ENCODE peak calls at places on chromosomes 6 and 20, in seven cellular contexts. One of them, this sample, is unnamed.

GRCh38 chr20:47847882-47848485 is 62.7 kb upstream of the SULF2 start:
- DNase-seq in activated T-cell treated with anti-CD3 and anti-CD28 coated beads for 4 hours: peak
- DNase-seq in T-helper 17 cell: no peak
- DNase-seq in WERI-Rb-1: no peak
- DNase-seq in CD8-positive, alpha-beta memory T cell: no peak
- DNase-seq in T follicular helper cell: no peak
- DNase-seq in omental fat pad: no peak
- DNase-seq in this sample: peak

GRCh38 chr20:58150772-58151171 is 77.7 kb downstream of the ANKRD60 start:
- DNase-seq in activated T-cell treated with anti-CD3 and anti-CD28 coated beads for 4 hours: no peak
- DNase-seq in T-helper 17 cell: no peak
- DNase-seq in T follicular helper cell: no peak
- DNase-seq in omental fat pad: no peak
- DNase-seq in CD8-positive, alpha-beta memory T cell: no peak
- DNase-seq in WERI-Rb-1: no peak
- DNase-seq in this sample: no peak

GRCh38 chr6:128493877-128494276 is 26.5 kb downstream of the PTPRK start:
- DNase-seq in T-helper 17 cell: no peak
- DNase-seq in CD8-positive, alpha-beta memory T cell: no peak
- DNase-seq in activated T-cell treated with anti-CD3 and anti-CD28 coated beads for 4 hours: no peak
- DNase-seq in WERI-Rb-1: no peak
- DNase-seq in T follicular helper cell: no peak
- DNase-seq in omental fat pad: no peak
- DNase-seq in this sample: no peak

GRCh38 chr6:165847407-165848098 is 184.5 kb upstream of the PDE10A start:
- DNase-seq in WERI-Rb-1: no peak
- DNase-seq in T follicular helper cell: no peak
- DNase-seq in omental fat pad: no peak
- DNase-seq in CD8-positive, alpha-beta memory T cell: no peak
- DNase-seq in T-helper 17 cell: no peak
- DNase-seq in activated T-cell treated with anti-CD3 and anti-CD28 coated beads for 4 hours: no peak
- DNase-seq in this sample: no peak

GRCh38 chr20:50931048-50931305 is 260 bp downstream of the ADNP start:
- DNase-seq in T follicular helper cell: peak
- DNase-seq in T-helper 17 cell: peak
- DNase-seq in WERI-Rb-1: no peak
- DNase-seq in activated T-cell treated with anti-CD3 and anti-CD28 coated beads for 4 hours: no peak
- DNase-seq in CD8-positive, alpha-beta memory T cell: no peak
- DNase-seq in omental fat pad: no peak
- DNase-seq in this sample: no peak

GRCh38 chr6:112308476-112308875 is 38.7 kb upstream of the RFPL4B start:
- DNase-seq in T-helper 17 cell: no peak
- DNase-seq in T follicular helper cell: no peak
- DNase-seq in WERI-Rb-1: no peak
- DNase-seq in CD8-positive, alpha-beta memory T cell: no peak
- DNase-seq in omental fat pad: no peak
- DNase-seq in activated T-cell treated with anti-CD3 and anti-CD28 coated beads for 4 hours: no peak
- DNase-seq in this sample: no peak

GRCh38 chr6:113842165-113842564 is 15.0 kb upstream of the MARCKS start:
- DNase-seq in T-helper 17 cell: no peak
- DNase-seq in T follicular helper cell: no peak
- DNase-seq in CD8-positive, alpha-beta memory T cell: no peak
- DNase-seq in activated T-cell treated with anti-CD3 and anti-CD28 coated beads for 4 hours: no peak
- DNase-seq in omental fat pad: no peak
- DNase-seq in WERI-Rb-1: no peak
- DNase-seq in this sample: no peak

GRCh38 chr6:18122128-18123093 is at the start of gene NHLRC1:
- DNase-seq in activated T-cell treated with anti-CD3 and anti-CD28 coated beads for 4 hours: peak
- DNase-seq in CD8-positive, alpha-beta memory T cell: peak
- DNase-seq in WERI-Rb-1: peak
- DNase-seq in omental fat pad: peak
- DNase-seq in T-helper 17 cell: peak
- DNase-seq in T follicular helper cell: peak
- DNase-seq in this sample: peak

GRCh38 chr6:29964904-29965872 is 22.9 kb downstream of the HLA-A start:
- DNase-seq in T-helper 17 cell: peak
- DNase-seq in activated T-cell treated with anti-CD3 and anti-CD28 coated beads for 4 hours: peak
- DNase-seq in omental fat pad: no peak
- DNase-seq in WERI-Rb-1: peak
- DNase-seq in CD8-positive, alpha-beta memory T cell: peak
- DNase-seq in T follicular helper cell: peak
- DNase-seq in this sample: peak

GRCh38 chr20:58574014-58574413 is 58.8 kb upstream of the APCDD1L start:
- DNase-seq in CD8-positive, alpha-beta memory T cell: no peak
- DNase-seq in omental fat pad: no peak
- DNase-seq in WERI-Rb-1: no peak
- DNase-seq in T follicular helper cell: no peak
- DNase-seq in T-helper 17 cell: no peak
- DNase-seq in activated T-cell treated with anti-CD3 and anti-CD28 coated beads for 4 hours: no peak
- DNase-seq in this sample: no peak

GRCh38 chr6:133888931-133889556 is at the start of gene TCF21:
- DNase-seq in CD8-positive, alpha-beta memory T cell: no peak
- DNase-seq in T follicular helper cell: no peak
- DNase-seq in activated T-cell treated with anti-CD3 and anti-CD28 coated beads for 4 hours: no peak
- DNase-seq in omental fat pad: no peak
- DNase-seq in T-helper 17 cell: no peak
- DNase-seq in WERI-Rb-1: no peak
- DNase-seq in this sample: no peak

GRCh38 chr6:31702421-31702818 is 704 bp downstream of the ABHD16A start:
- DNase-seq in WERI-Rb-1: no peak
- DNase-seq in T-helper 17 cell: no peak
- DNase-seq in T follicular helper cell: no peak
- DNase-seq in omental fat pad: no peak
- DNase-seq in activated T-cell treated with anti-CD3 and anti-CD28 coated beads for 4 hours: peak
- DNase-seq in CD8-positive, alpha-beta memory T cell: no peak
- DNase-seq in this sample: peak

GRCh38 chr6:167702241-167702827 is 124.4 kb upstream of the AFDN start:
- DNase-seq in T follicular helper cell: no peak
- DNase-seq in CD8-positive, alpha-beta memory T cell: no peak
- DNase-seq in T-helper 17 cell: no peak
- DNase-seq in activated T-cell treated with anti-CD3 and anti-CD28 coated beads for 4 hours: no peak
- DNase-seq in omental fat pad: no peak
- DNase-seq in WERI-Rb-1: no peak
- DNase-seq in this sample: peak

GRCh38 chr6:20238688-20239587 is 26.7 kb upstream of the MBOAT1 start:
- DNase-seq in T follicular helper cell: no peak
- DNase-seq in omental fat pad: no peak
- DNase-seq in CD8-positive, alpha-beta memory T cell: no peak
- DNase-seq in WERI-Rb-1: no peak
- DNase-seq in activated T-cell treated with anti-CD3 and anti-CD28 coated beads for 4 hours: no peak
- DNase-seq in T-helper 17 cell: no peak
- DNase-seq in this sample: no peak

GRCh38 chr6:55141611-55142010 is 32.7 kb upstream of the HCRTR2 start:
- DNase-seq in WERI-Rb-1: no peak
- DNase-seq in T follicular helper cell: no peak
- DNase-seq in activated T-cell treated with anti-CD3 and anti-CD28 coated beads for 4 hours: no peak
- DNase-seq in T-helper 17 cell: no peak
- DNase-seq in CD8-positive, alpha-beta memory T cell: no peak
- DNase-seq in omental fat pad: no peak
- DNase-seq in this sample: no peak

GRCh38 chr20:44467289-44467883 is 8.3 kb upstream of the TTPAL start:
- DNase-seq in T-helper 17 cell: no peak
- DNase-seq in T follicular helper cell: no peak
- DNase-seq in WERI-Rb-1: no peak
- DNase-seq in CD8-positive, alpha-beta memory T cell: no peak
- DNase-seq in omental fat pad: no peak
- DNase-seq in activated T-cell treated with anti-CD3 and anti-CD28 coated beads for 4 hours: no peak
- DNase-seq in this sample: no peak

GRCh38 chr20:34952676-34953075 is 2.9 kb downstream of the GSS start:
- DNase-seq in CD8-positive, alpha-beta memory T cell: no peak
- DNase-seq in WERI-Rb-1: no peak
- DNase-seq in T-helper 17 cell: no peak
- DNase-seq in activated T-cell treated with anti-CD3 and anti-CD28 coated beads for 4 hours: no peak
- DNase-seq in T follicular helper cell: no peak
- DNase-seq in omental fat pad: no peak
- DNase-seq in this sample: peak

GRCh38 chr6:137705166-137706064 is 161.6 kb upstream of the TNFAIP3 start:
- DNase-seq in omental fat pad: peak
- DNase-seq in activated T-cell treated with anti-CD3 and anti-CD28 coated beads for 4 hours: peak
- DNase-seq in T follicular helper cell: peak
- DNase-seq in CD8-positive, alpha-beta memory T cell: peak
- DNase-seq in WERI-Rb-1: peak
- DNase-seq in T-helper 17 cell: peak
- DNase-seq in this sample: peak

GRCh38 chr20:62603021-62603906 is 39.0 kb upstream of the SLCO4A1 start:
- DNase-seq in T follicular helper cell: no peak
- DNase-seq in T-helper 17 cell: no peak
- DNase-seq in CD8-positive, alpha-beta memory T cell: peak
- DNase-seq in WERI-Rb-1: no peak
- DNase-seq in activated T-cell treated with anti-CD3 and anti-CD28 coated beads for 4 hours: peak
- DNase-seq in omental fat pad: peak
- DNase-seq in this sample: peak

GRCh38 chr6:170273191-170273590 is 17.7 kb downstream of the DLL1 start:
- DNase-seq in activated T-cell treated with anti-CD3 and anti-CD28 coated beads for 4 hours: no peak
- DNase-seq in WERI-Rb-1: no peak
- DNase-seq in T follicular helper cell: no peak
- DNase-seq in CD8-positive, alpha-beta memory T cell: no peak
- DNase-seq in omental fat pad: no peak
- DNase-seq in T-helper 17 cell: no peak
- DNase-seq in this sample: no peak

GRCh38 chr6:30881987-30882763 is 2.1 kb upstream of the DDR1 start:
- DNase-seq in T-helper 17 cell: no peak
- DNase-seq in T follicular helper cell: no peak
- DNase-seq in WERI-Rb-1: peak
- DNase-seq in omental fat pad: no peak
- DNase-seq in activated T-cell treated with anti-CD3 and anti-CD28 coated beads for 4 hours: no peak
- DNase-seq in CD8-positive, alpha-beta memory T cell: no peak
- DNase-seq in this sample: no peak

GRCh38 chr6:109240370-109241084 is 141.7 kb downstream of the CD164 start:
- DNase-seq in omental fat pad: no peak
- DNase-seq in T follicular helper cell: no peak
- DNase-seq in activated T-cell treated with anti-CD3 and anti-CD28 coated beads for 4 hours: no peak
- DNase-seq in CD8-positive, alpha-beta memory T cell: no peak
- DNase-seq in T-helper 17 cell: no peak
- DNase-seq in WERI-Rb-1: no peak
- DNase-seq in this sample: no peak

GRCh38 chr20:12098411-12098810 is 180.7 kb downstream of the BTBD3 start:
- DNase-seq in omental fat pad: no peak
- DNase-seq in activated T-cell treated with anti-CD3 and anti-CD28 coated beads for 4 hours: no peak
- DNase-seq in T follicular helper cell: no peak
- DNase-seq in CD8-positive, alpha-beta memory T cell: no peak
- DNase-seq in WERI-Rb-1: no peak
- DNase-seq in T-helper 17 cell: no peak
- DNase-seq in this sample: no peak